ENCODE peak calls at places on chromosomes 7 and 10, in five cellular contexts. J is tibial nerve, U is Peyer's patch, S is fibroblast of lung, N is lower lobe of right lung. C is an unnamed sample.

GRCh38 chr10:114359041-114359952 is 45.0 kb downstream of the AFAP1L2 start:
- DNase-seq in N (no peak), S (peak; percentile 61), J (no peak), U (no peak), C (no peak)

GRCh38 chr10:15877836-15878576 is 17.7 kb upstream of the MINDY3 start:
- DNase-seq in J (no peak), S (no peak), N (no peak), U (no peak), C (no peak)

GRCh38 chr7:24884401-24884800 is 95.6 kb downstream of the OSBPL3 start:
- DNase-seq in S (no peak), J (no peak), U (no peak), N (no peak), C (no peak)

GRCh38 chr10:14192746-14193145 is 138.0 kb downstream of the FRMD4A start:
- DNase-seq in J (no peak), N (no peak), S (no peak), U (no peak), C (no peak)

GRCh38 chr10:75357500-75357899 is 44.1 kb downstream of the ZNF503 start:
- DNase-seq in N (no peak), U (no peak), S (no peak), J (no peak), C (no peak)

GRCh38 chr7:148719753-148720152 is 21.1 kb downstream of the CUL1 start:
- DNase-seq in J (no peak), N (no peak), U (no peak), S (no peak), C (no peak)

GRCh38 chr7:112069879-112070321 is 136.3 kb downstream of the DOCK4 start:
- DNase-seq in U (no peak), N (no peak), J (no peak), S (peak; percentile 39), C (no peak)

GRCh38 chr7:137245186-137245585 is 98.3 kb downstream of the PTN start:
- DNase-seq in U (no peak), J (no peak), S (peak; percentile 12), N (no peak), C (no peak)

GRCh38 chr7:101170617-101171441 is 5.5 kb upstream of the VGF start:
- DNase-seq in U (no peak), S (no peak), N (no peak), J (no peak), C (no peak)

DNA sequence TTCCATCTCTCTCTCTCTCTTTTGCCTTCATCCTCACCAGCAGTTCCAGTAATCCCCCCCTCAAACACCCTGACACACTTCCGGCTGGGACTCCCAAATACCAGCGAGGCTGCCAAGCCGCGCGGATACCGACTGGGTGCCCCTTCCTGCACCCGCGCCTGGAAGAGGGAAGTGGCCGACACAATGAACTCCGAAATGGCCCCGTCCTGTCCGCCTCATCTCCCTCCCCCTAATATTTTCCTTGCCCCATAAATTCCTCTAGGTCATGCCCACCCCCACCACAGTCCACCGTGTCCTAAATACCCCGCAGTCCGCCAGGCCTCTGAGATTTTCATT is 1.8 kb upstream of the HOXA9 start:
- DNase-seq in S (no peak), U (no peak), J (no peak), N (peak; percentile 48), C (no peak)
- H3K27ac ChIP-seq in S (no peak overlapping the region), U (peak overlapping the region; percentile 85), J (peak overlapping the region; percentile 94), N (no peak overlapping the region), C (no peak overlapping the region)

GRCh38 chr7:2409745-2410414 is 6.5 kb downstream of the CHST12 start:
- DNase-seq in J (no peak), U (no peak), S (no peak), N (no peak), C (no peak)
- H3K4me3 ChIP-seq in J (no peak overlapping the region), U (no peak overlapping the region), S (no peak overlapping the region), N (no peak overlapping the region), C (no peak overlapping the region)

GRCh38 chr7:3574386-3574785 is 273.3 kb downstream of the SDK1 start:
- DNase-seq in U (no peak), J (no peak), S (no peak), N (no peak), C (no peak)

GRCh38 chr7:3568516-3568915 is 267.5 kb downstream of the SDK1 start:
- DNase-seq in N (no peak), U (no peak), S (no peak), J (no peak), C (no peak)

GRCh38 chr7:3569643-3570042 is 268.6 kb downstream of the SDK1 start:
- DNase-seq in S (no peak), N (no peak), J (no peak), U (no peak), C (no peak)

GRCh38 chr7:3575753-3576531 is 274.9 kb downstream of the SDK1 start:
- DNase-seq in N (no peak), J (no peak), U (peak; percentile 53), S (no peak), C (no peak)

GRCh38 chr7:3573151-3573550 is 272.1 kb downstream of the SDK1 start:
- DNase-seq in N (no peak), J (no peak), U (no peak), S (no peak), C (no peak)
- H3K27me3 ChIP-seq in N (no peaks in the 10 kb centered on the region), J (no peaks in the 10 kb centered on the region), U (no peaks in the 10 kb centered on the region), S (no peaks in the 10 kb centered on the region), C (no peaks in the 10 kb centered on the region)

GRCh38 chr7:107032720-107033438 is 11.6 kb upstream of the PRKAR2B start:
- DNase-seq in J (no peak), U (no peak), S (no peak), N (no peak), C (no peak)
- H3K27ac ChIP-seq in J (no peak overlapping the region), U (no peak overlapping the region), S (no peak overlapping the region), N (no peak overlapping the region), C (no peak overlapping the region)

DNA sequence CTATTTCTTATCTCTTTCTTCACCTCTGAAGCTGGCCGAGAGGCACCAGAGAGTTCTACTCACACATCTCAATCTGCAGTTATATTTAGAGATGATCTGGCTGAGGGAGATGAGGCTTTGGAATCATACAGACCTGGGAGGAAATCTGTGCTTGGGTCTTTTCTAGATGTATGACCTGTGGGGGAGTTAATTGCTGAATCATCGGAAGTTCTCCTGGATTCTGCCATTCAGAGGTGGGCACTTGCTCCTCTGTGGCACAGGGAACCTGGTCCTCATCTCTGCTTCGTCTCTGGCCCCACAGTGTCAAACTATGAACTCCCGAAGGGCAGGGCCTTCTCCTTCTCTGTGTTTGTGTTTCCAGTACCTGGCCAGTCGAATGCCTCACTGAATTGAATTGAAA is 52.5 kb downstream of the BLNK start:
- DNase-seq in J (no peak), U (no peak), N (no peak), S (no peak), C (no peak)
- H3K4me3 ChIP-seq in J (no peak overlapping the region), U (no peak overlapping the region), N (no peak overlapping the region), S (no peak overlapping the region), C (no peak overlapping the region)

GRCh38 chr10:23173549-23174074 is 18.5 kb upstream of the PTF1A start:
- DNase-seq in U (no peak), N (no peak), S (no peak), J (no peak), C (no peak)
- H3K27me3 ChIP-seq in U (no peaks in the 10 kb centered on the region), N (peaks cover 75% of the 10 kb centered on the region), S (peaks cover 17% of the 10 kb centered on the region), J (no peaks in the 10 kb centered on the region), C (peaks cover 4% of the 10 kb centered on the region)

DNA sequence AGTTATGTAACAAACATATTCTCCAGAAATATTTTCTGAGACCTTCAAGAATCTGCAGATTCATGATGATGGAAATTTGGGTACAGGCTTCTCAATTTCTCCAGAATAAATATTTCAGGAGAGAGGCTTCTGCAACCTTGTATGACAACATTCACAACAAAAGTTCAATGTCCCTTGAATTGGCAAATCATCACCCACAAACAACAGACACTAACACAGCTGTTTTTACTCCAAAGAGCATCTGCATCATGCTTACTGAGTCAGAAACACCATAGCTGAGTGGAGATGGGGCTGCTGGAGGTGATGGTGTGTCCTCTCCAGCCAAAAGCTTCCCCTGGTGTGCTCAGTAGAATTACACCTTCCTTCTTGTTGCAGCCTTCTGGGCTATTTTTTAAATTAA is 9.3 kb upstream of the COBL start:
- DNase-seq in N (no peak), U (no peak), J (no peak), S (no peak), C (no peak)
- H3K27ac ChIP-seq in N (no peak overlapping the region), U (no peak overlapping the region), J (no peak overlapping the region), S (no peak overlapping the region), C (no peak overlapping the region)

GRCh38 chr7:158135931-158136330 is 451.7 kb downstream of the PTPRN2 start:
- DNase-seq in S (no peak), J (no peak), U (no peak), N (no peak), C (no peak)
- H3K4me3 ChIP-seq in S (no peak overlapping the region), J (no peak overlapping the region), U (no peak overlapping the region), N (no peak overlapping the region), C (no peak overlapping the region)